ENCODE peak calls at places on chromosomes 13 and 19, in six cellular contexts. V is aorta; H is activated CD4-positive, alpha-beta T cell treated with anti-CD3 and anti-CD28 coated beads for 24 hours; W is stimulated activated CD8-positive, alpha-beta memory T cell treated with anti-CD3 and anti-CD28 coated beads, Interleukin-2, amount 100 ng/mL, for 1 hour; Q is left ventricle myocardium inferior; Z is neural crest cell. E is an unnamed sample.

GRCh38 chr13:97125051-97125809 is 96.9 kb upstream of the MBNL2 start:
- DNase-seq in V (no peak), H (peak), W (no peak), Q (no peak), Z (no peak), E (peak)

GRCh38 chr19:19463348-19464117 is 51.8 kb downstream of the TSSK6 start:
- DNase-seq in V (peak), H (no peak), W (no peak), Q (no peak), Z (no peak), E (peak)

GRCh38 chr19:872266-872951 is 12.9 kb downstream of the CFD start:
- DNase-seq in V (no peak), H (peak), W (peak), Q (peak), Z (peak), E (no peak)

GRCh38 chr19:7152568-7152967 is 83.1 kb downstream of the ZNF557 start:
- DNase-seq in V (peak), H (no peak), W (no peak), Q (no peak), Z (no peak), E (peak)

GRCh38 chr19:50777830-50778303 is 7.6 kb downstream of the GPR32 start:
- DNase-seq in V (no peak), H (no peak), W (no peak), Q (no peak), Z (peak), E (no peak)

GRCh38 chr19:56838930-56839664 is 1.4 kb downstream of the PEG3 start:
- DNase-seq in V (peak), H (no peak), W (no peak), Q (peak), Z (no peak), E (peak)

GRCh38 chr13:40787062-40787461 is 2.3 kb upstream of the SLC25A15 start:
- DNase-seq in V (no peak), H (no peak), W (no peak), Q (no peak), Z (no peak), E (no peak)

GRCh38 chr13:82625753-82626152 is 1256.5 kb downstream of the SLITRK1 start:
- DNase-seq in V (no peak), H (no peak), W (no peak), Q (no peak), Z (no peak), E (no peak)

GRCh38 chr19:13099073-13099999 is 3.3 kb downstream of the LYL1 start:
- DNase-seq in V (peak), H (peak), W (peak), Q (peak), Z (no peak), E (peak)

GRCh38 chr13:98174995-98175394 is 2.1 kb downstream of the RNF113B start:
- DNase-seq in V (no peak), H (no peak), W (no peak), Q (no peak), Z (no peak), E (no peak)

GRCh38 chr19:55066107-55066709 is 3.3 kb upstream of the RDH13 start:
- DNase-seq in V (no peak), H (no peak), W (no peak), Q (no peak), Z (no peak), E (no peak)

GRCh38 chr13:95139186-95139585 is 162.1 kb downstream of the ABCC4 start:
- DNase-seq in V (no peak), H (no peak), W (no peak), Q (no peak), Z (no peak), E (no peak)

GRCh38 chr19:2779121-2779740 is 3.8 kb downstream of the SGTA start:
- DNase-seq in V (no peak), H (no peak), W (no peak), Q (no peak), Z (no peak), E (no peak)

GRCh38 chr19:49814010-49814409 is 918 bp upstream of the FUZ start:
- DNase-seq in V (no peak), H (no peak), W (no peak), Q (no peak), Z (no peak), E (no peak)

GRCh38 chr13:67990868-67991267 is 760.7 kb upstream of the PCDH9 start:
- DNase-seq in V (peak), H (no peak), W (no peak), Q (no peak), Z (no peak), E (no peak)

GRCh38 chr13:35953537-35954206 is 177.5 kb downstream of the DCLK1 start:
- DNase-seq in V (peak), H (no peak), W (no peak), Q (peak), Z (peak), E (peak)

GRCh38 chr13:29935309-29935981 is 85.0 kb upstream of the UBL3 start:
- DNase-seq in V (no peak), H (peak), W (peak), Q (no peak), Z (no peak), E (no peak)

GRCh38 chr13:109787135-109787954 is 962 bp upstream of the IRS2 start:
- DNase-seq in V (peak), H (no peak), W (no peak), Q (peak), Z (peak), E (peak)

GRCh38 chr19:38773469-38774177 is at the start of gene LGALS7:
- DNase-seq in V (no peak), H (no peak), W (no peak), Q (no peak), Z (no peak), E (no peak)

GRCh38 chr13:99419591-99420243 is 81.6 kb upstream of the TM9SF2 start:
- DNase-seq in V (no peak), H (no peak), W (no peak), Q (no peak), Z (no peak), E (no peak)

GRCh38 chr19:41916033-41916424 is 12.2 kb downstream of the ERFL start:
- DNase-seq in V (no peak), H (no peak), W (no peak), Q (no peak), Z (no peak), E (no peak)

GRCh38 chr13:23467048-23467931 is 33.8 kb upstream of the SACS start:
- DNase-seq in V (no peak), H (no peak), W (no peak), Q (no peak), Z (peak), E (no peak)

GRCh38 chr19:10535613-10536012 is 8.1 kb upstream of the ATG4D start:
- DNase-seq in V (no peak), H (no peak), W (no peak), Q (no peak), Z (no peak), E (no peak)

GRCh38 chr19:17765069-17765618 is 13.9 kb downstream of the FCHO1 start:
- DNase-seq in V (peak), H (no peak), W (no peak), Q (peak), Z (no peak), E (peak)

GRCh38 chr19:49193822-49194394 is 36.3 kb downstream of the TRPM4 start:
- DNase-seq in V (no peak), H (no peak), W (no peak), Q (no peak), Z (no peak), E (no peak)

GRCh38 chr13:25860265-25860664 is 191.6 kb downstream of the SHISA2 start:
- DNase-seq in V (no peak), H (no peak), W (no peak), Q (no peak), Z (no peak), E (no peak)

GRCh38 chr19:41626877-41627276 is at the start of gene CEACAM4:
- DNase-seq in V (no peak), H (no peak), W (no peak), Q (peak), Z (no peak), E (no peak)

GRCh38 chr13:45333251-45333972 is 7.6 kb downstream of the TPT1 start:
- DNase-seq in V (no peak), H (no peak), W (no peak), Q (no peak), Z (no peak), E (no peak)

GRCh38 chr19:3699071-3699740 is 1.1 kb downstream of the PIP5K1C start:
- DNase-seq in V (peak), H (no peak), W (no peak), Q (peak), Z (no peak), E (peak)

GRCh38 chr19:11058246-11059030 is 30.8 kb upstream of the LDLR start:
- DNase-seq in V (no peak), H (no peak), W (no peak), Q (no peak), Z (no peak), E (no peak)

GRCh38 chr19:17220207-17220758 is 5.1 kb downstream of the USE1 start:
- DNase-seq in V (peak), H (no peak), W (no peak), Q (no peak), Z (no peak), E (no peak)

GRCh38 chr19:7605490-7606222 is 10.0 kb downstream of the CAMSAP3 start:
- DNase-seq in V (no peak), H (peak), W (no peak), Q (no peak), Z (no peak), E (no peak)

GRCh38 chr19:681638-682037 is 5.4 kb downstream of the FSTL3 start:
- DNase-seq in V (no peak), H (no peak), W (no peak), Q (no peak), Z (no peak), E (no peak)

GRCh38 chr13:91017031-91017668 is 330.3 kb upstream of the MIR17HG start:
- DNase-seq in V (no peak), H (peak), W (no peak), Q (no peak), Z (peak), E (no peak)

GRCh38 chr19:1102407-1103106 is 1.2 kb upstream of the GPX4 start:
- DNase-seq in V (no peak), H (no peak), W (no peak), Q (no peak), Z (no peak), E (no peak)

GRCh38 chr19:1283207-1283916 is 2.3 kb upstream of the EFNA2 start:
- DNase-seq in V (no peak), H (no peak), W (no peak), Q (no peak), Z (no peak), E (no peak)